ENCODE peak calls at places on chromosomes 6 and 20, in six cellular contexts. N is A172; X is NCI-H1930; Y is effector memory CD4-positive, alpha-beta T cell; S is CD8-positive, alpha-beta memory T cell; L is activated CD8-positive, alpha-beta memory T cell treated with anti-CD3 and anti-CD28 coated beads, Interleukin-2, amount 50 U/mL, for 48 hours. Z is an unnamed sample.

GRCh38 chr20:5551621-5552020 is 198.6 kb upstream of the SHLD1 start:
- DNase-seq in X (no peak), L (no peak), S (no peak), N (no peak), Y (no peak), Z (no peak)

GRCh38 chr6:11276911-11277274 is 44.4 kb upstream of the NEDD9 start:
- DNase-seq in X (no peak), S (no peak), N (peak; percentile 55), L (no peak), Y (no peak), Z (no peak)

GRCh38 chr6:147204843-147205311 is 660 bp downstream of the STXBP5 start:
- DNase-seq in N (peak; percentile 6), S (peak; percentile 8), Y (no peak), X (no peak), L (no peak), Z (no peak)

GRCh38 chr20:58981564-58982364 is 708 bp downstream of the NELFCD start:
- DNase-seq in S (no peak), N (no peak), X (no peak), L (no peak), Y (no peak), Z (no peak)

GRCh38 chr6:39233333-39233732 is 4.1 kb upstream of the KCNK5 start:
- DNase-seq in S (no peak), L (no peak), N (no peak), X (no peak), Y (no peak), Z (no peak)

GRCh38 chr20:61762208-61762710 is 303.4 kb downstream of the TAF4 start:
- DNase-seq in Y (no peak), N (no peak), X (no peak), L (no peak), S (no peak), Z (no peak)

GRCh38 chr20:57316795-57317201 is 12.8 kb upstream of the SPO11 start:
- DNase-seq in Y (no peak), X (no peak), L (no peak), S (no peak), N (no peak), Z (no peak)

GRCh38 chr6:90079555-90080490 is 185.6 kb downstream of the GJA10 start:
- DNase-seq in Y (no peak), L (no peak), S (peak; percentile 29), X (no peak), N (no peak), Z (no peak)

GRCh38 chr6:106512048-106512957 is 117.0 kb downstream of the RTN4IP1 start:
- DNase-seq in L (peak; percentile 86), Y (peak; percentile 68), X (peak; percentile 63), N (no peak), S (peak; percentile 83), Z (peak; percentile 91)

GRCh38 chr6:56689114-56689513 is 46.4 kb upstream of the DST start:
- DNase-seq in N (no peak), Y (no peak), S (no peak), L (no peak), X (no peak), Z (no peak)

GRCh38 chr20:32017711-32018251 is 7.5 kb downstream of the CCM2L start:
- DNase-seq in X (peak; percentile 91), S (peak; percentile 31), N (no peak), L (no peak), Y (peak; percentile 19), Z (peak; percentile 31)

GRCh38 chr6:20377623-20378265 is 23.9 kb upstream of the E2F3 start:
- DNase-seq in S (no peak), L (no peak), X (no peak), N (peak; percentile 62), Y (no peak), Z (no peak)

GRCh38 chr6:33168624-33169023 is 23.6 kb downstream of the COL11A2 start:
- DNase-seq in N (no peak), Y (no peak), S (no peak), X (no peak), L (no peak), Z (peak; percentile 37)

GRCh38 chr6:134437376-134437775 is 119.5 kb upstream of the SGK1 start:
- DNase-seq in L (peak; percentile 64), N (peak; percentile 29), Y (no peak), X (no peak), S (no peak), Z (no peak)

GRCh38 chr6:167768471-167769215 is 58.1 kb upstream of the AFDN start:
- DNase-seq in L (no peak), N (no peak), Y (no peak), X (no peak), S (no peak), Z (no peak)

GRCh38 chr6:134553941-134554340 is 236.0 kb upstream of the SGK1 start:
- DNase-seq in X (no peak), N (no peak), Y (no peak), S (no peak), L (no peak), Z (no peak)

GRCh38 chr6:139654888-139655782 is 280.7 kb upstream of the CITED2 start:
- DNase-seq in N (no peak), Y (no peak), L (no peak), X (no peak), S (no peak), Z (no peak)

GRCh38 chr20:61608275-61609085 is 356.4 kb downstream of the CDH4 start:
- DNase-seq in L (no peak), N (peak; percentile 21), Y (no peak), X (no peak), S (no peak), Z (peak; percentile 43)

GRCh38 chr6:96837138-96837971 is at the start of gene GPR63:
- DNase-seq in S (peak; percentile 54), L (peak; percentile 83), Y (peak; percentile 54), N (peak; percentile 25), X (peak; percentile 53), Z (peak; percentile 61)

GRCh38 chr6:24631671-24632070 is 14.3 kb downstream of the KIAA0319 start:
- DNase-seq in X (no peak), N (no peak), L (no peak), S (no peak), Y (no peak), Z (no peak)

GRCh38 chr20:38445402-38445801 is 10.3 kb upstream of the SNHG17 start:
- DNase-seq in L (no peak), S (no peak), X (no peak), N (no peak), Y (no peak), Z (no peak)

GRCh38 chr6:33692078-33692759 is 19.3 kb downstream of the UQCC2 start:
- DNase-seq in X (no peak), Y (no peak), S (no peak), N (peak; percentile 93), L (no peak), Z (peak; percentile 45)

GRCh38 chr6:134714679-134715078 is 235.2 kb downstream of the ALDH8A1 start:
- DNase-seq in L (no peak), X (no peak), S (no peak), N (peak; percentile 27), Y (no peak), Z (no peak)

GRCh38 chr6:136921936-136922679 is at the start of gene SLC35D3:
- DNase-seq in S (no peak), X (peak; percentile 42), Y (no peak), N (no peak), L (peak; percentile 63), Z (peak; percentile 24)

Z was measured in right lobe of liver.